ENCODE peak calls at places on chromosome 16, in nine cellular contexts. One of them, this sample, is unnamed.
A peak's percentile ranks its signal among the peaks of the same experiment; 100 is the strongest.

GRCh38 chr16:27511657-27512056 is 38.1 kb downstream of the GTF3C1 start:
- DNase-seq in neural progenitor cell: no peak
- DNase-seq in sigmoid colon: no peak
- DNase-seq in heart left ventricle: no peak
- DNase-seq in CD8-positive, alpha-beta memory T cell: no peak
- DNase-seq in GM23248: no peak
- DNase-seq in CD8-positive, alpha-beta T cell: no peak
- DNase-seq in H1: no peak
- DNase-seq in Peyer's patch: no peak
- DNase-seq in this sample: no peak

GRCh38 chr16:50059111-50059510 is 6.7 kb upstream of the HEATR3 start:
- DNase-seq in neural progenitor cell: no peak
- DNase-seq in sigmoid colon: no peak
- DNase-seq in heart left ventricle: no peak
- DNase-seq in CD8-positive, alpha-beta memory T cell: no peak
- DNase-seq in GM23248: no peak
- DNase-seq in CD8-positive, alpha-beta T cell: no peak
- DNase-seq in H1: no peak
- DNase-seq in Peyer's patch: no peak
- DNase-seq in this sample: no peak

GRCh38 chr16:75266738-75267630 is 15.6 kb upstream of the BCAR1 start:
- DNase-seq in neural progenitor cell: no peak
- DNase-seq in sigmoid colon: peak; percentile 65
- DNase-seq in heart left ventricle: peak; percentile 62
- DNase-seq in CD8-positive, alpha-beta memory T cell: no peak
- DNase-seq in GM23248: no peak
- DNase-seq in CD8-positive, alpha-beta T cell: no peak
- DNase-seq in H1: no peak
- DNase-seq in Peyer's patch: no peak
- DNase-seq in this sample: no peak

GRCh38 chr16:85733839-85734170 is 17.1 kb downstream of the C16orf74 start:
- DNase-seq in neural progenitor cell: peak; percentile 93
- DNase-seq in sigmoid colon: no peak
- DNase-seq in heart left ventricle: no peak
- DNase-seq in CD8-positive, alpha-beta memory T cell: no peak
- DNase-seq in GM23248: no peak
- DNase-seq in CD8-positive, alpha-beta T cell: no peak
- DNase-seq in H1: peak; percentile 91
- DNase-seq in Peyer's patch: no peak
- DNase-seq in this sample: no peak

GRCh38 chr16:19400709-19401108 is 17.0 kb upstream of the TMC5 start:
- DNase-seq in neural progenitor cell: no peak
- DNase-seq in sigmoid colon: no peak
- DNase-seq in heart left ventricle: no peak
- DNase-seq in CD8-positive, alpha-beta memory T cell: no peak
- DNase-seq in GM23248: no peak
- DNase-seq in CD8-positive, alpha-beta T cell: no peak
- DNase-seq in H1: peak; percentile 55
- DNase-seq in Peyer's patch: no peak
- DNase-seq in this sample: peak; percentile 17

GRCh38 chr16:81831722-81832126 is 52.6 kb downstream of the PLCG2 start:
- DNase-seq in neural progenitor cell: no peak
- DNase-seq in sigmoid colon: peak; percentile 68
- DNase-seq in heart left ventricle: peak; percentile 77
- DNase-seq in CD8-positive, alpha-beta memory T cell: peak; percentile 3
- DNase-seq in GM23248: peak; percentile 19
- DNase-seq in CD8-positive, alpha-beta T cell: peak; percentile 69
- DNase-seq in H1: no peak
- DNase-seq in Peyer's patch: peak; percentile 91
- DNase-seq in this sample: peak; percentile 16

GRCh38 chr16:57657228-57657627 is 10.9 kb upstream of the ADGRG3 start:
- DNase-seq in neural progenitor cell: no peak
- DNase-seq in sigmoid colon: no peak
- DNase-seq in heart left ventricle: no peak
- DNase-seq in CD8-positive, alpha-beta memory T cell: no peak
- DNase-seq in GM23248: no peak
- DNase-seq in CD8-positive, alpha-beta T cell: no peak
- DNase-seq in H1: no peak
- DNase-seq in Peyer's patch: no peak
- DNase-seq in this sample: no peak

GRCh38 chr16:51408357-51408756 is 257.3 kb upstream of the SALL1 start:
- DNase-seq in neural progenitor cell: no peak
- DNase-seq in sigmoid colon: no peak
- DNase-seq in heart left ventricle: no peak
- DNase-seq in CD8-positive, alpha-beta memory T cell: no peak
- DNase-seq in GM23248: peak; percentile 78
- DNase-seq in CD8-positive, alpha-beta T cell: no peak
- DNase-seq in H1: no peak
- DNase-seq in Peyer's patch: no peak
- DNase-seq in this sample: peak; percentile 42

GRCh38 chr16:83581082-83581481 is 226.7 kb upstream of the HSBP1 start:
- DNase-seq in neural progenitor cell: no peak
- DNase-seq in sigmoid colon: no peak
- DNase-seq in heart left ventricle: no peak
- DNase-seq in CD8-positive, alpha-beta memory T cell: no peak
- DNase-seq in GM23248: peak; percentile 8
- DNase-seq in CD8-positive, alpha-beta T cell: no peak
- DNase-seq in H1: no peak
- DNase-seq in Peyer's patch: no peak
- DNase-seq in this sample: no peak
- H3K9me3 ChIP-seq in neural progenitor cell: no peaks in the 10 kb centered on the region
- H3K9me3 ChIP-seq in sigmoid colon: no peaks in the 10 kb centered on the region
- H3K9me3 ChIP-seq in heart left ventricle: peaks cover 2% of the 10 kb centered on the region
- H3K9me3 ChIP-seq in CD8-positive, alpha-beta memory T cell: no peaks in the 10 kb centered on the region
- H3K9me3 ChIP-seq in GM23248: no peaks in the 10 kb centered on the region
- H3K9me3 ChIP-seq in CD8-positive, alpha-beta T cell: no peaks in the 10 kb centered on the region
- H3K9me3 ChIP-seq in H1: no peaks in the 10 kb centered on the region
- H3K9me3 ChIP-seq in Peyer's patch: no peaks in the 10 kb centered on the region
- H3K9me3 ChIP-seq in this sample: no peaks in the 10 kb centered on the region

GRCh38 chr16:31920373-31920772 is 46.8 kb downstream of the ZNF267 start:
- DNase-seq in neural progenitor cell: no peak
- DNase-seq in sigmoid colon: no peak
- DNase-seq in heart left ventricle: no peak
- DNase-seq in CD8-positive, alpha-beta memory T cell: no peak
- DNase-seq in GM23248: no peak
- DNase-seq in CD8-positive, alpha-beta T cell: no peak
- DNase-seq in H1: no peak
- DNase-seq in Peyer's patch: no peak
- DNase-seq in this sample: no peak

GRCh38 chr16:31913668-31914067 is 40.1 kb downstream of the ZNF267 start:
- DNase-seq in neural progenitor cell: no peak
- DNase-seq in sigmoid colon: no peak
- DNase-seq in heart left ventricle: no peak
- DNase-seq in CD8-positive, alpha-beta memory T cell: no peak
- DNase-seq in GM23248: no peak
- DNase-seq in CD8-positive, alpha-beta T cell: no peak
- DNase-seq in H1: no peak
- DNase-seq in Peyer's patch: no peak
- DNase-seq in this sample: no peak

GRCh38 chr16:31916056-31916488 is 42.5 kb downstream of the ZNF267 start:
- DNase-seq in neural progenitor cell: no peak
- DNase-seq in sigmoid colon: no peak
- DNase-seq in heart left ventricle: no peak
- DNase-seq in CD8-positive, alpha-beta memory T cell: no peak
- DNase-seq in GM23248: no peak
- DNase-seq in CD8-positive, alpha-beta T cell: no peak
- DNase-seq in H1: no peak
- DNase-seq in Peyer's patch: no peak
- DNase-seq in this sample: no peak
- H3K9me3 ChIP-seq in neural progenitor cell: peaks cover 64% of the 10 kb centered on the region
- H3K9me3 ChIP-seq in sigmoid colon: peaks cover 70% of the 10 kb centered on the region
- H3K9me3 ChIP-seq in heart left ventricle: peaks cover 98% of the 10 kb centered on the region
- H3K9me3 ChIP-seq in CD8-positive, alpha-beta memory T cell: peaks cover 90% of the 10 kb centered on the region
- H3K9me3 ChIP-seq in GM23248: peaks cover 28% of the 10 kb centered on the region
- H3K9me3 ChIP-seq in CD8-positive, alpha-beta T cell: peaks cover 76% of the 10 kb centered on the region
- H3K9me3 ChIP-seq in H1: peaks cover 75% of the 10 kb centered on the region
- H3K9me3 ChIP-seq in Peyer's patch: no peaks in the 10 kb centered on the region
- H3K9me3 ChIP-seq in this sample: no peaks in the 10 kb centered on the region

DNA sequence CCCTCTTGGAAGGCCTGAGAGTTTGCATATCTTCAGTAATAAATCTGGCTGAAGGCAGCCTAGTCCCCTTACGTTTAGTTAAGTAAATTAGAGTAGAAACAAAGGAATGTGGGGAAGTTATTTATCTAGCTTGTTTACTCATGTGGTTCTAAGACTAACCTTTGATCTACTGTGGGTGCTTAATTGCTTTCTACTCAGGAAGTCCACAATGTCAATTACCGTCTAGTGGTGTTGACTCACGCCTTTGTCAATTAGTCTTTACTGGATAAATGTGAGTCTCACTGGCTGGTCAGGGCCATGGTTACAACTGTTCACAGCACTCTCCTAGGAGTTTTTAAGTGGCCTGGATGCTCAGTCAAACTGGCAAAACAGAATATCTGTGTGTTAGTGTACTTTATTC is 2338.4 kb downstream of the TP53TG3F start:
- DNase-seq in neural progenitor cell: no peak
- DNase-seq in sigmoid colon: no peak
- DNase-seq in heart left ventricle: no peak
- DNase-seq in CD8-positive, alpha-beta memory T cell: no peak
- DNase-seq in GM23248: no peak
- DNase-seq in CD8-positive, alpha-beta T cell: no peak
- DNase-seq in H1: no peak
- DNase-seq in Peyer's patch: no peak
- DNase-seq in this sample: no peak
- H3K9me3 ChIP-seq in neural progenitor cell: peaks cover 21% of the 10 kb centered on the region
- H3K9me3 ChIP-seq in sigmoid colon: no peaks in the 10 kb centered on the region
- H3K9me3 ChIP-seq in heart left ventricle: no peaks in the 10 kb centered on the region
- H3K9me3 ChIP-seq in CD8-positive, alpha-beta memory T cell: no peaks in the 10 kb centered on the region
- H3K9me3 ChIP-seq in GM23248: no peaks in the 10 kb centered on the region
- H3K9me3 ChIP-seq in CD8-positive, alpha-beta T cell: peaks cover 4% of the 10 kb centered on the region
- H3K9me3 ChIP-seq in H1: peaks cover 55% of the 10 kb centered on the region
- H3K9me3 ChIP-seq in Peyer's patch: no peaks in the 10 kb centered on the region
- H3K9me3 ChIP-seq in this sample: no peaks in the 10 kb centered on the region

GRCh38 chr16:35339337-35339736 is 1879.9 kb downstream of the TP53TG3F start:
- DNase-seq in neural progenitor cell: no peak
- DNase-seq in sigmoid colon: no peak
- DNase-seq in heart left ventricle: no peak
- DNase-seq in CD8-positive, alpha-beta memory T cell: no peak
- DNase-seq in GM23248: peak; percentile 1
- DNase-seq in CD8-positive, alpha-beta T cell: no peak
- DNase-seq in H1: no peak
- DNase-seq in Peyer's patch: no peak
- DNase-seq in this sample: no peak

GRCh38 chr16:35342012-35342411 is 1882.6 kb downstream of the TP53TG3F start:
- DNase-seq in neural progenitor cell: no peak
- DNase-seq in sigmoid colon: no peak
- DNase-seq in heart left ventricle: no peak
- DNase-seq in CD8-positive, alpha-beta memory T cell: no peak
- DNase-seq in GM23248: no peak
- DNase-seq in CD8-positive, alpha-beta T cell: no peak
- DNase-seq in H1: no peak
- DNase-seq in Peyer's patch: no peak
- DNase-seq in this sample: no peak

DNA sequence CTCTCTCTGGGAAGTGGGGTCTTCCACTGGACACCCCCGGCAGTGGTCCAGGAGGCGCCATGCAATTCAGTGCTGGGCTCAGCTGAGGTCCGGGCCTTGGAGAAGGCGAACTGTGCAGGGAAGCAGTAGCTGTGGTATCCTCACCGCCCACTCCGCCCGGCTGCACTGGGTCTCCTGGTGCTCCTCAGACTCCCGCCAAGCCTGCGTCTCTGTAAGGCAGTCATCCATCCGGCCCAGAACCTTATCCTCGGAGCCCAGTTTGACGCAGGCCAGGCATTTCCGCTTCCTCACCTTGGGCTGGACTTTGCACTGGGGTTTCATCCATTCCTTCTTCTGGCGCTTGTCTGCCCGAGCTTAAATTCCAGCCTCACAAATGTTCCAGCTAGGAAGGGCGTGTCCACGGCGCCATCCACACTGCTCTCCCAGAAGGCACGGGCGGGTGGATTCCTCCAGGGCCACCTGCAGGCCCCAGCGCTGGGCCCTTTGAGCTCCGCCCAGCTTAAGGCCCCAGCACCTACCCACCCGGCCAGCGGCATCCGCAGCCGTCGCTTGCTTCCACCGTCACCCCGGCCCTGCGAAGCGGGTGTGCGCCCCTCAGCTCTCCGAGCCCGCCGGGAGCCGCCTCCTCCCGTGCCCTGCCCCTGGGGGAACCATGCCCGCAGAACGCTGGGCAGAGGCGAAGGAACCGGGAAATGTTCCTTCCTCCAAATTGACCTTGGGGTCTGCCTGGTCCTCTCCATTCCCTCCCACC is 1884.8 kb downstream of the TP53TG3F start:
- DNase-seq in neural progenitor cell: no peak
- DNase-seq in sigmoid colon: no peak
- DNase-seq in heart left ventricle: no peak
- DNase-seq in CD8-positive, alpha-beta memory T cell: no peak
- DNase-seq in GM23248: no peak
- DNase-seq in CD8-positive, alpha-beta T cell: no peak
- DNase-seq in H1: no peak
- DNase-seq in Peyer's patch: no peak
- DNase-seq in this sample: no peak
- H3K9me3 ChIP-seq in neural progenitor cell: peaks cover 50% of the 10 kb centered on the region
- H3K9me3 ChIP-seq in sigmoid colon: peaks cover 2% of the 10 kb centered on the region
- H3K9me3 ChIP-seq in heart left ventricle: no peaks in the 10 kb centered on the region
- H3K9me3 ChIP-seq in CD8-positive, alpha-beta memory T cell: no peaks in the 10 kb centered on the region
- H3K9me3 ChIP-seq in GM23248: peaks cover 3% of the 10 kb centered on the region
- H3K9me3 ChIP-seq in CD8-positive, alpha-beta T cell: no peaks in the 10 kb centered on the region
- H3K9me3 ChIP-seq in H1: peaks cover 38% of the 10 kb centered on the region
- H3K9me3 ChIP-seq in Peyer's patch: no peaks in the 10 kb centered on the region
- H3K9me3 ChIP-seq in this sample: no peaks in the 10 kb centered on the region

DNA sequence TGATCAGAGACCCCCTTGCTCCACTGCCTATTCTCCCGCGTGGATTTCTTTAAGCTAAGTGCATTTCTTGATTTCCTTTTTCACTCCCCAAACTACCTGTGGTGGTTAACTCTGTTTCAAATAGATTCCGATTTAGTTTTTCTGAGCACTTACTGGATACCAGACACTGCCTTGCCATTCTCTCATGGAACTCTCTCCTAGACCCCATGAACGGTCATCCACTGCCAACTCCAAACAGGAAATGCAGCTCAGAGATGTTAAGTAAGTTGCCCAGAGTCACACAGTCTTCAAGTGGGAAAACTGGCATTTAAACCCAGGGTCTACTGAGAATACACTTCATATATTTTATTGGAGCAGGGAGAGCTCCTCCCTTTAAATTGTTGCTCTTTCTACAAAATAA is 199.4 kb downstream of the MAF start:
- DNase-seq in neural progenitor cell: no peak
- DNase-seq in sigmoid colon: no peak
- DNase-seq in heart left ventricle: no peak
- DNase-seq in CD8-positive, alpha-beta memory T cell: no peak
- DNase-seq in GM23248: no peak
- DNase-seq in CD8-positive, alpha-beta T cell: no peak
- DNase-seq in H1: no peak
- DNase-seq in Peyer's patch: no peak
- DNase-seq in this sample: no peak
- H3K9me3 ChIP-seq in neural progenitor cell: no peaks in the 10 kb centered on the region
- H3K9me3 ChIP-seq in sigmoid colon: no peaks in the 10 kb centered on the region
- H3K9me3 ChIP-seq in heart left ventricle: no peaks in the 10 kb centered on the region
- H3K9me3 ChIP-seq in CD8-positive, alpha-beta memory T cell: no peaks in the 10 kb centered on the region
- H3K9me3 ChIP-seq in GM23248: no peaks in the 10 kb centered on the region
- H3K9me3 ChIP-seq in CD8-positive, alpha-beta T cell: no peaks in the 10 kb centered on the region
- H3K9me3 ChIP-seq in H1: peaks cover 3% of the 10 kb centered on the region
- H3K9me3 ChIP-seq in Peyer's patch: no peaks in the 10 kb centered on the region
- H3K9me3 ChIP-seq in this sample: no peaks in the 10 kb centered on the region

This sample was measured in body of pancreas.